ENCODE peak calls at places on chromosomes 7 and 10, in seven cellular contexts. Z, I, O, F, P, S and X are unnamed samples.

GRCh38 chr10:82811621-82812020 is 936.6 kb downstream of the NRG3 start:
- DNase-seq in Z (no peak), I (no peak), O (peak), F (peak), P (no peak), S (peak), X (no peak)

GRCh38 chr7:80833289-80834104 is 85.4 kb downstream of the SEMA3C start:
- DNase-seq in Z (no peak), I (no peak), O (no peak), F (peak), P (no peak), S (no peak), X (peak)

GRCh38 chr10:61642692-61643091 is 20.0 kb upstream of the CABCOCO1 start:
- DNase-seq in Z (no peak), I (no peak), O (no peak), F (peak), P (no peak), S (peak), X (no peak)

GRCh38 chr10:88270871-88271713 is 312.0 kb downstream of the RNLS start:
- DNase-seq in Z (no peak), I (peak), O (peak), F (peak), P (no peak), S (peak), X (no peak)

GRCh38 chr7:125253454-125254182 is 324.0 kb upstream of the POT1 start:
- DNase-seq in Z (no peak), I (no peak), O (no peak), F (no peak), P (no peak), S (no peak), X (no peak)

GRCh38 chr7:36309301-36309700 is 80.4 kb upstream of the ANLN start:
- DNase-seq in Z (no peak), I (no peak), O (no peak), F (no peak), P (no peak), S (no peak), X (no peak)

GRCh38 chr10:96919785-96920425 is 87.8 kb downstream of the LCOR start:
- DNase-seq in Z (no peak), I (no peak), O (no peak), F (no peak), P (no peak), S (peak), X (no peak)

GRCh38 chr7:3259711-3260424 is 41.2 kb upstream of the SDK1 start:
- DNase-seq in Z (no peak), I (no peak), O (no peak), F (no peak), P (no peak), S (peak), X (no peak)

GRCh38 chr10:86149264-86149663 is 217.3 kb downstream of the GRID1 start:
- DNase-seq in Z (no peak), I (no peak), O (no peak), F (no peak), P (no peak), S (no peak), X (no peak)

GRCh38 chr7:110157631-110158362 is 933.1 kb upstream of the LRRN3 start:
- DNase-seq in Z (no peak), I (no peak), O (no peak), F (peak), P (no peak), S (no peak), X (no peak)

GRCh38 chr10:78321500-78321899 is 287.8 kb downstream of the RPS24 start:
- DNase-seq in Z (no peak), I (no peak), O (no peak), F (no peak), P (no peak), S (no peak), X (no peak)

GRCh38 chr10:43623351-43623750 is 17.1 kb downstream of the ZNF485 start:
- DNase-seq in Z (no peak), I (peak), O (peak), F (peak), P (no peak), S (peak), X (no peak)

GRCh38 chr7:50119815-50120637 is 27.0 kb upstream of the ZPBP start:
- DNase-seq in Z (no peak), I (peak), O (peak), F (no peak), P (no peak), S (no peak), X (no peak)

GRCh38 chr7:127809285-127809702 is 157.3 kb downstream of the SND1 start:
- DNase-seq in Z (no peak), I (no peak), O (peak), F (peak), P (no peak), S (peak), X (peak)

GRCh38 chr10:10967502-10967901 is 50.2 kb upstream of the CELF2 start:
- DNase-seq in Z (no peak), I (no peak), O (no peak), F (no peak), P (no peak), S (no peak), X (no peak)

GRCh38 chr10:133442191-133442966 is 11.4 kb upstream of the SCART1 start:
- DNase-seq in Z (peak), I (no peak), O (peak), F (no peak), P (no peak), S (no peak), X (no peak)

GRCh38 chr10:131980757-131981428 is 830 bp downstream of the BNIP3 start:
- DNase-seq in Z (no peak), I (no peak), O (peak), F (peak), P (no peak), S (peak), X (no peak)

GRCh38 chr10:31961675-31962074 is 33.0 kb upstream of the ARHGAP12 start:
- DNase-seq in Z (no peak), I (no peak), O (peak), F (peak), P (peak), S (peak), X (no peak)

GRCh38 chr7:98267305-98267704 is 14.2 kb upstream of the BRI3 start:
- DNase-seq in Z (no peak), I (no peak), O (no peak), F (no peak), P (no peak), S (no peak), X (no peak)

GRCh38 chr10:80283119-80283518 is 6.3 kb downstream of the MAT1A start:
- DNase-seq in Z (peak), I (no peak), O (no peak), F (no peak), P (no peak), S (no peak), X (no peak)

GRCh38 chr7:133054167-133054840 is 27.6 kb downstream of the CHCHD3 start:
- DNase-seq in Z (no peak), I (no peak), O (peak), F (peak), P (no peak), S (no peak), X (no peak)

GRCh38 chr10:97229322-97229721 is 43.6 kb upstream of the SLIT1 start:
- DNase-seq in Z (no peak), I (no peak), O (no peak), F (peak), P (no peak), S (no peak), X (no peak)

GRCh38 chr7:2175514-2175913 is 57.2 kb downstream of the MAD1L1 start:
- DNase-seq in Z (no peak), I (no peak), O (no peak), F (peak), P (peak), S (peak), X (peak)

GRCh38 chr10:65628777-65629176 is 1297.1 kb upstream of the LRRTM3 start:
- DNase-seq in Z (no peak), I (no peak), O (no peak), F (no peak), P (no peak), S (no peak), X (no peak)

GRCh38 chr7:71236488-71237179 is 104.7 kb downstream of the GALNT17 start:
- DNase-seq in Z (no peak), I (no peak), O (no peak), F (no peak), P (no peak), S (no peak), X (no peak)

GRCh38 chr10:36469585-36469984 is 655.8 kb upstream of the ANKRD30A start:
- DNase-seq in Z (no peak), I (no peak), O (no peak), F (peak), P (no peak), S (no peak), X (no peak)

GRCh38 chr10:116094356-116094755 is 178.7 kb downstream of the GFRA1 start:
- DNase-seq in Z (no peak), I (no peak), O (no peak), F (no peak), P (no peak), S (no peak), X (no peak)

GRCh38 chr7:155570171-155570958 is 24.0 kb upstream of the CNPY1 start:
- DNase-seq in Z (no peak), I (no peak), O (no peak), F (no peak), P (no peak), S (no peak), X (no peak)

GRCh38 chr10:4586756-4587155 is 239.3 kb upstream of the AKR1E2 start:
- DNase-seq in Z (no peak), I (no peak), O (no peak), F (peak), P (no peak), S (no peak), X (peak)

GRCh38 chr10:21329995-21330627 is 195.4 kb downstream of the SKIDA1 start:
- DNase-seq in Z (no peak), I (no peak), O (no peak), F (peak), P (peak), S (peak), X (peak)

GRCh38 chr7:39637963-39638485 is 14.7 kb downstream of the RALA start:
- DNase-seq in Z (no peak), I (no peak), O (no peak), F (no peak), P (no peak), S (no peak), X (no peak)

GRCh38 chr7:39637400-39637799 is 14.0 kb downstream of the RALA start:
- DNase-seq in Z (no peak), I (no peak), O (no peak), F (no peak), P (no peak), S (no peak), X (no peak)

GRCh38 chr7:39631736-39632304 is 8.4 kb downstream of the RALA start:
- DNase-seq in Z (no peak), I (no peak), O (no peak), F (no peak), P (no peak), S (no peak), X (no peak)

DNA sequence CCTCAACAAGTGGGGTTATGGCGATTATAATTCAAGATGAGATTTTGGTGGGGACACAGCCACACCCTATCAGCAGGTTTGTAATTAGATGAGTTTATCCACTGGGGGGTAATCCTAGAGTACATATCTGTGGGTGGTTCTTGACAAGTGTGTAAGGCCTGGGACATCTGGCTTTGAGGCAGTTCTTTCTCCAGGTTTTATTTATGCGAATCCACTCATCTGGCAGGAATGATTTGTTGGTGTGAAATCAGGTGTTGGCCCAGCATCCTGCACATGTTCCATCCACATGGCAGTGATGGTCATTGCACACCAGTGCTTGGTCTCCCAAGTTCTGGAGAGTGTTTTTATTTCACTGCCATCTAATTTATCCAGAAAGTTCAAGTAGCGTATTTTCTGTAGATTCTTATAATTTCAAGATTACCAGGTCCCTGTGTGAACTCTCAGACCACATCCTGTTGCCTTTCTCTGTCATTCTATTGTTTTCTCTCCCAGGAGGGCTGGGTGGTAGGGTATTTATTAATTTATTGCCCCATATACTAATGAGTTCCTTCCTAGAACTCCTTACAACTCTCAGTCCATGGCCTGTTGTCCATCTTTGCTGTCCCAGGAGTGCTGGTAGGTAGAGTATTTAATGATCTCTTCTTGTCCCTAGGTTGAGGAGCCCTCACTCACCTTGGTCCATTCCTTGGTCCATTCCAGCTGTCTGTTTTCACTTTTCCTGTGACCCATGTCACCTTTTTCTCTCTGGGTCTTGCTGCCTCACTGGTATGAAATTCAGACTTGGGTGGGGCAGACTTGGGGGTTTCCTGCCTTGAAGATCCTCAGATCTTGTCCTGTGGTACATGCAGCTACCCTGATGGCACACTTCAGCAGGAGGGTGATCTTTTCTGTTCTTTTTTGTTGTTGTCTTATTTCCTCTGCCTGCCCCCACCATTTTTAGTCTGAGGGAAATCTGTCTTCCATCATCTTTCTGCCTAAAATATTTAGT is 10.5 kb downstream of the RALA start:
- DNase-seq in Z (no peak), I (peak), O (no peak), F (no peak), P (no peak), S (no peak), X (no peak)
- H3K4me3 ChIP-seq in Z (no peak), I (peak), O (no peak), F (no peak), P (no peak), S (no peak), X (no peak)

GRCh38 chr10:71710519-71710918 is 9.1 kb downstream of the C10orf105 start:
- DNase-seq in Z (no peak), I (no peak), O (no peak), F (no peak), P (no peak), S (no peak), X (no peak)

GRCh38 chr10:71708301-71708703 is 11.3 kb downstream of the C10orf105 start:
- DNase-seq in Z (no peak), I (peak), O (peak), F (peak), P (no peak), S (peak), X (no peak)

GRCh38 chr10:71707240-71707789 is 12.3 kb downstream of the C10orf105 start:
- DNase-seq in Z (no peak), I (no peak), O (no peak), F (no peak), P (no peak), S (no peak), X (no peak)

GRCh38 chr10:71711052-71711623 is 8.4 kb downstream of the C10orf105 start:
- DNase-seq in Z (no peak), I (no peak), O (peak), F (no peak), P (no peak), S (no peak), X (no peak)

DNA sequence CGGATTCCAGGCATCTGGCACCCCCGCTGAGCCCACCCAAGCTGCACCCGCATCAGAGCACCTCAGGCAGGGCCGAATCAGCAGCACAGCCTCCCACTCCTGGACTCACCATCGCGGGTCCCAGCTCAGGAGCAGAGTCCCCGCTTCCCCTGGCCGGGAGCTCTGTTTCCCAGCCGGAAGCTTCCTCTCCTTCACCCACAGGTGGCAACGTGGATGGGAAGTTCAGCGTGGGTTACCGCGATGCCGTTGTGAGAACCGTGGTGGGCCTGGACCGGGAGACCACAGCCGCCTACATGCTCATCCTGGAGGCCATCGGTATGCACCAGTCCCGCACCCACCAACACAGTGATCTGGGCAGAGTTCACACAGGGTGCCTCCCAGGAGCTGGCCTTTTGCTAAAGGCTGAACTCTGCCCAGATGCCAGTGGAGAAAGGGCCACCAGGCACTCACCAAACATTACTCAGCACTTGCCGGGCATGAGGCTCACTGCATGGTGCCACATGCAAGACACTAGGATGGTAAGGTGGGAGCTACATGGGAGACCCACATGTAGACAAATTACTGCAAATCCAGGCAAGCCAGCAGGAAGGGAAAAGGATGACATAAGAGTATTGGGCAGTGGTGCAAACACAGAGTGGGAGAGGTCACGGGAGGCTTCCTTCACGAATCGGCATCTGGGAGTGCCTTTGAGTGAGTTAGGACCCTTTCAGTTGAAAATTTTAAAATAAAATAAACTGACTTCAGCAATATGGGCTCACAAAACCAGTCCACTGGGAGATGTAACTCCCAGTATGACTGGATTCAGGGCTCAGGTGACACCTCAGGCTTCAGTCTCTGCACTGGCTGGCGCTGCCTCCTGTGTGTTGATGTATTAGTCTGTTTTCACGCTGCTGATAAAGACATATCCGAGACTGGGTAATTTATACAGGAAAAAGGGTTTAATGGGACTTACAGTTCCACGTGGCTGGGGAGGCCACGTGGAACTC is 10.4 kb downstream of the C10orf105 start:
- DNase-seq in Z (no peak), I (no peak), O (no peak), F (no peak), P (no peak), S (no peak), X (no peak)
- H3K4me3 ChIP-seq in Z (no peak), I (no peak), O (no peak), F (no peak), P (no peak), S (no peak), X (no peak)

GRCh38 chr10:112895292-112895691 is 54.8 kb upstream of the TCF7L2 start:
- DNase-seq in Z (no peak), I (no peak), O (no peak), F (no peak), P (no peak), S (no peak), X (no peak)

GRCh38 chr10:112898540-112899395 is 51.3 kb upstream of the TCF7L2 start:
- DNase-seq in Z (no peak), I (no peak), O (no peak), F (peak), P (no peak), S (peak), X (peak)

GRCh38 chr10:112899396-112900065 is 50.5 kb upstream of the TCF7L2 start:
- DNase-seq in Z (no peak), I (no peak), O (no peak), F (no peak), P (no peak), S (no peak), X (no peak)

GRCh38 chr10:112896722-112897121 is 53.3 kb upstream of the TCF7L2 start:
- DNase-seq in Z (no peak), I (no peak), O (no peak), F (no peak), P (no peak), S (no peak), X (no peak)

GRCh38 chr10:112896273-112896672 is 53.8 kb upstream of the TCF7L2 start:
- DNase-seq in Z (no peak), I (no peak), O (no peak), F (peak), P (no peak), S (peak), X (no peak)
- H3K4me3 ChIP-seq in Z (no peak), I (no peak), O (no peak), F (no peak), P (no peak), S (no peak), X (no peak)

GRCh38 chr10:125721035-125721434 is 1.5 kb downstream of the EDRF1 start:
- DNase-seq in Z (no peak), I (no peak), O (no peak), F (no peak), P (no peak), S (no peak), X (no peak)
- H3K4me3 ChIP-seq in Z (no peak), I (peak), O (peak), F (no peak), P (no peak), S (peak), X (no peak)

DNA sequence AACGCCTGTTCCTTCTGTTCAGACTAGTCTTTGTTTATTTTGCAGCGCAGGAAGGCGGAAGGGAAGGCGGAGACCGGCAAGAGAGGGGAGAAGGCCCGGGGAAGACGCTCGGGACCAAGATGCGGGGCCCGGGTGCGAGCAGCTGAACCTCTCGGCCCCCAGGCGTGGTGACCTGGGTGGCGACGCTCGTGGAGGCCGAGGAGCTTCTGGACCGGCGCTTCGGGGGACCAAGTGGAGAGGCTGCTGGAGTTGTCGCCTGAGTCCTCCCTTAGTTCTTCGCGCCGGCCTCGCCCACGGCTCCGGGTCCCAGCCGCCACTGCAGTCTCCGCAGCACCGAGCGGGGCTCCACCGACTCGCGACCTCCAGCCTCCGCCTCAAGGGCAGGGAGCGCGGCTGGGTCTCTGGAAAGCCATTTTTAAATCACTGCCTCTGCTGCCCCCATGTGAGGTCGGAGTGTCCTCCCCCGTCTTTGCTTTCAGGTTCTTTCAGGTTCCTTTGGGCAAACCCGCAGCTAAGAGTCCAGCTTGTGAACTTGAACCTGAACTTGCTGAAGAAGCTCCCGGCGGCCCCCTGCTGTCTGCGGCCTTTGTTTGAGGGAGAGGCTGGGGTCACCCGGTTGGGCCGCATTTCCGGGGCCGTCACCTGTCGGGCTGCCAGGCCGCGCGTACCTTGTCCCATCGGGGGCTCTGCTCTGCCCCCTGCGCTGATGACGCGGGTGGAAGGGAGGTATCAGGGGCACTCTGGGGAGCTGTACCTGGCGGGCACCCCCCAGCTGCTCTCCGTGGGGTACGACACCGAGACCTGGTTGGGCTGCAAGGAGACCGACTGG is 136.0 kb downstream of the KIF20B start:
- DNase-seq in Z (peak), I (peak), O (no peak), F (peak), P (no peak), S (peak), X (no peak)
- H3K4me3 ChIP-seq in Z (peak), I (peak), O (no peak), F (peak), P (peak), S (no peak), X (peak)